ENCODE peak calls at places on chromosomes 5 and 9, in five cellular contexts. One of them, this sample, is unnamed.

GRCh38 chr9:3751125-3751758 is 225.4 kb upstream of the RFX3 start:
- DNase-seq in brain microvascular endothelial cell: no peak
- DNase-seq in cardiac fibroblast: peak
- DNase-seq in effector memory CD4-positive, alpha-beta T cell: no peak
- DNase-seq in astrocyte of the spinal cord: peak
- DNase-seq in this sample: no peak

GRCh38 chr9:5879419-5880181 is 11.1 kb upstream of the MLANA start:
- DNase-seq in brain microvascular endothelial cell: peak
- DNase-seq in astrocyte of the spinal cord: peak
- DNase-seq in cardiac fibroblast: peak
- DNase-seq in effector memory CD4-positive, alpha-beta T cell: no peak
- DNase-seq in this sample: no peak

GRCh38 chr5:146359836-146360235 is 21.2 kb downstream of the POU4F3 start:
- DNase-seq in effector memory CD4-positive, alpha-beta T cell: no peak
- DNase-seq in brain microvascular endothelial cell: no peak
- DNase-seq in cardiac fibroblast: no peak
- DNase-seq in astrocyte of the spinal cord: no peak
- DNase-seq in this sample: no peak

GRCh38 chr5:93956006-93956405 is 214.6 kb upstream of the POU5F2 start:
- DNase-seq in effector memory CD4-positive, alpha-beta T cell: no peak
- DNase-seq in astrocyte of the spinal cord: no peak
- DNase-seq in brain microvascular endothelial cell: no peak
- DNase-seq in cardiac fibroblast: no peak
- DNase-seq in this sample: no peak

GRCh38 chr9:277595-278330 is 63.1 kb downstream of the DOCK8 start:
- DNase-seq in astrocyte of the spinal cord: no peak
- DNase-seq in cardiac fibroblast: no peak
- DNase-seq in brain microvascular endothelial cell: no peak
- DNase-seq in effector memory CD4-positive, alpha-beta T cell: no peak
- DNase-seq in this sample: peak

GRCh38 chr5:65480306-65480865 is 1.3 kb downstream of the ADAMTS6 start:
- DNase-seq in cardiac fibroblast: peak
- DNase-seq in effector memory CD4-positive, alpha-beta T cell: no peak
- DNase-seq in brain microvascular endothelial cell: peak
- DNase-seq in astrocyte of the spinal cord: peak
- DNase-seq in this sample: peak

GRCh38 chr9:38707885-38708640 is 11.9 kb downstream of the FAM240B start:
- DNase-seq in astrocyte of the spinal cord: no peak
- DNase-seq in effector memory CD4-positive, alpha-beta T cell: no peak
- DNase-seq in brain microvascular endothelial cell: no peak
- DNase-seq in cardiac fibroblast: no peak
- DNase-seq in this sample: no peak

GRCh38 chr9:108953983-108954574 is 19.9 kb downstream of the ABITRAM start:
- DNase-seq in brain microvascular endothelial cell: peak
- DNase-seq in cardiac fibroblast: peak
- DNase-seq in effector memory CD4-positive, alpha-beta T cell: no peak
- DNase-seq in astrocyte of the spinal cord: peak
- DNase-seq in this sample: peak

GRCh38 chr5:179225387-179225786 is 119.9 kb downstream of the ADAMTS2 start:
- DNase-seq in astrocyte of the spinal cord: no peak
- DNase-seq in effector memory CD4-positive, alpha-beta T cell: no peak
- DNase-seq in brain microvascular endothelial cell: no peak
- DNase-seq in cardiac fibroblast: no peak
- DNase-seq in this sample: no peak

GRCh38 chr5:35205186-35205585 is 25.1 kb downstream of the PRLR start:
- DNase-seq in effector memory CD4-positive, alpha-beta T cell: no peak
- DNase-seq in cardiac fibroblast: peak
- DNase-seq in astrocyte of the spinal cord: no peak
- DNase-seq in brain microvascular endothelial cell: no peak
- DNase-seq in this sample: no peak

GRCh38 chr5:138110266-138110963 is 26.6 kb downstream of the WNT8A start:
- DNase-seq in brain microvascular endothelial cell: no peak
- DNase-seq in effector memory CD4-positive, alpha-beta T cell: no peak
- DNase-seq in cardiac fibroblast: no peak
- DNase-seq in astrocyte of the spinal cord: no peak
- DNase-seq in this sample: no peak

GRCh38 chr9:133951265-133951664 is 40.9 kb downstream of the VAV2 start:
- DNase-seq in astrocyte of the spinal cord: no peak
- DNase-seq in brain microvascular endothelial cell: no peak
- DNase-seq in effector memory CD4-positive, alpha-beta T cell: no peak
- DNase-seq in cardiac fibroblast: no peak
- DNase-seq in this sample: no peak

GRCh38 chr5:157492886-157493285 is 32.9 kb downstream of the NIPAL4 start:
- DNase-seq in cardiac fibroblast: no peak
- DNase-seq in effector memory CD4-positive, alpha-beta T cell: no peak
- DNase-seq in astrocyte of the spinal cord: no peak
- DNase-seq in brain microvascular endothelial cell: no peak
- DNase-seq in this sample: no peak

GRCh38 chr5:33120671-33121070 is 320.1 kb upstream of the TARS1 start:
- DNase-seq in brain microvascular endothelial cell: peak
- DNase-seq in effector memory CD4-positive, alpha-beta T cell: no peak
- DNase-seq in astrocyte of the spinal cord: peak
- DNase-seq in cardiac fibroblast: peak
- DNase-seq in this sample: no peak

GRCh38 chr5:172798422-172799215 is 27.6 kb upstream of the DUSP1 start:
- DNase-seq in cardiac fibroblast: peak
- DNase-seq in effector memory CD4-positive, alpha-beta T cell: no peak
- DNase-seq in brain microvascular endothelial cell: peak
- DNase-seq in astrocyte of the spinal cord: peak
- DNase-seq in this sample: no peak

GRCh38 chr5:118882666-118883065 is 105.7 kb downstream of the DTWD2 start:
- DNase-seq in astrocyte of the spinal cord: no peak
- DNase-seq in cardiac fibroblast: no peak
- DNase-seq in brain microvascular endothelial cell: no peak
- DNase-seq in effector memory CD4-positive, alpha-beta T cell: no peak
- DNase-seq in this sample: no peak

GRCh38 chr5:55920784-55921183 is 69.6 kb downstream of the IL31RA start:
- DNase-seq in cardiac fibroblast: peak
- DNase-seq in brain microvascular endothelial cell: peak
- DNase-seq in astrocyte of the spinal cord: no peak
- DNase-seq in effector memory CD4-positive, alpha-beta T cell: no peak
- DNase-seq in this sample: no peak

GRCh38 chr5:80369521-80369920 is 38.3 kb upstream of the ZFYVE16 start:
- DNase-seq in cardiac fibroblast: no peak
- DNase-seq in astrocyte of the spinal cord: no peak
- DNase-seq in brain microvascular endothelial cell: no peak
- DNase-seq in effector memory CD4-positive, alpha-beta T cell: no peak
- DNase-seq in this sample: no peak

GRCh38 chr9:120541921-120542320 is 38.0 kb downstream of the CDK5RAP2 start:
- DNase-seq in effector memory CD4-positive, alpha-beta T cell: no peak
- DNase-seq in astrocyte of the spinal cord: no peak
- DNase-seq in cardiac fibroblast: no peak
- DNase-seq in brain microvascular endothelial cell: no peak
- DNase-seq in this sample: no peak

GRCh38 chr5:32445831-32446614 is 1.5 kb upstream of the ZFR start:
- DNase-seq in brain microvascular endothelial cell: no peak
- DNase-seq in effector memory CD4-positive, alpha-beta T cell: no peak
- DNase-seq in cardiac fibroblast: no peak
- DNase-seq in astrocyte of the spinal cord: no peak
- DNase-seq in this sample: no peak

GRCh38 chr9:14180077-14180941 is 133.6 kb downstream of the NFIB start:
- DNase-seq in astrocyte of the spinal cord: no peak
- DNase-seq in cardiac fibroblast: no peak
- DNase-seq in effector memory CD4-positive, alpha-beta T cell: no peak
- DNase-seq in brain microvascular endothelial cell: no peak
- DNase-seq in this sample: no peak

GRCh38 chr9:115672477-115673316 is 480.9 kb upstream of the PAPPA start:
- DNase-seq in effector memory CD4-positive, alpha-beta T cell: no peak
- DNase-seq in brain microvascular endothelial cell: peak
- DNase-seq in astrocyte of the spinal cord: peak
- DNase-seq in cardiac fibroblast: peak
- DNase-seq in this sample: no peak

GRCh38 chr5:10423009-10423408 is 18.7 kb upstream of the ROPN1L start:
- DNase-seq in brain microvascular endothelial cell: no peak
- DNase-seq in effector memory CD4-positive, alpha-beta T cell: no peak
- DNase-seq in astrocyte of the spinal cord: no peak
- DNase-seq in cardiac fibroblast: no peak
- DNase-seq in this sample: no peak

GRCh38 chr5:16749626-16750025 is 132.8 kb upstream of the RETREG1 start:
- DNase-seq in effector memory CD4-positive, alpha-beta T cell: no peak
- DNase-seq in brain microvascular endothelial cell: no peak
- DNase-seq in astrocyte of the spinal cord: no peak
- DNase-seq in cardiac fibroblast: no peak
- DNase-seq in this sample: no peak

GRCh38 chr9:130961511-130962300 is 22.7 kb upstream of the FIBCD1 start:
- DNase-seq in effector memory CD4-positive, alpha-beta T cell: no peak
- DNase-seq in cardiac fibroblast: no peak
- DNase-seq in astrocyte of the spinal cord: no peak
- DNase-seq in brain microvascular endothelial cell: no peak
- DNase-seq in this sample: no peak

GRCh38 chr9:130960522-130961378 is 21.7 kb upstream of the FIBCD1 start:
- DNase-seq in effector memory CD4-positive, alpha-beta T cell: no peak
- DNase-seq in brain microvascular endothelial cell: no peak
- DNase-seq in cardiac fibroblast: no peak
- DNase-seq in astrocyte of the spinal cord: no peak
- DNase-seq in this sample: no peak

GRCh38 chr9:130963916-130964315 is 24.9 kb upstream of the FIBCD1 start:
- DNase-seq in brain microvascular endothelial cell: no peak
- DNase-seq in cardiac fibroblast: no peak
- DNase-seq in astrocyte of the spinal cord: no peak
- DNase-seq in effector memory CD4-positive, alpha-beta T cell: no peak
- DNase-seq in this sample: no peak

GRCh38 chr9:130963337-130963908 is 24.4 kb upstream of the FIBCD1 start:
- DNase-seq in brain microvascular endothelial cell: no peak
- DNase-seq in effector memory CD4-positive, alpha-beta T cell: no peak
- DNase-seq in astrocyte of the spinal cord: no peak
- DNase-seq in cardiac fibroblast: no peak
- DNase-seq in this sample: no peak

GRCh38 chr9:130962418-130963316 is 23.6 kb upstream of the FIBCD1 start:
- DNase-seq in effector memory CD4-positive, alpha-beta T cell: no peak
- DNase-seq in cardiac fibroblast: peak
- DNase-seq in astrocyte of the spinal cord: peak
- DNase-seq in brain microvascular endothelial cell: peak
- DNase-seq in this sample: no peak
- H3K4me3 ChIP-seq in effector memory CD4-positive, alpha-beta T cell: no peak
- H3K4me3 ChIP-seq in cardiac fibroblast: no peak
- H3K4me3 ChIP-seq in astrocyte of the spinal cord: no peak
- H3K4me3 ChIP-seq in brain microvascular endothelial cell: no peak
- H3K4me3 ChIP-seq in this sample: no peak

GRCh38 chr5:158543539-158544387 is 556.0 kb downstream of the EBF1 start:
- DNase-seq in brain microvascular endothelial cell: peak
- DNase-seq in astrocyte of the spinal cord: peak
- DNase-seq in effector memory CD4-positive, alpha-beta T cell: no peak
- DNase-seq in cardiac fibroblast: peak
- DNase-seq in this sample: no peak

GRCh38 chr5:158534203-158534602 is 565.5 kb downstream of the EBF1 start:
- DNase-seq in effector memory CD4-positive, alpha-beta T cell: no peak
- DNase-seq in cardiac fibroblast: no peak
- DNase-seq in astrocyte of the spinal cord: no peak
- DNase-seq in brain microvascular endothelial cell: no peak
- DNase-seq in this sample: no peak

GRCh38 chr5:158541535-158541934 is 558.2 kb downstream of the EBF1 start:
- DNase-seq in effector memory CD4-positive, alpha-beta T cell: no peak
- DNase-seq in brain microvascular endothelial cell: no peak
- DNase-seq in cardiac fibroblast: no peak
- DNase-seq in astrocyte of the spinal cord: no peak
- DNase-seq in this sample: no peak

GRCh38 chr5:158537343-158537742 is 562.4 kb downstream of the EBF1 start:
- DNase-seq in brain microvascular endothelial cell: no peak
- DNase-seq in cardiac fibroblast: no peak
- DNase-seq in effector memory CD4-positive, alpha-beta T cell: no peak
- DNase-seq in astrocyte of the spinal cord: no peak
- DNase-seq in this sample: no peak

DNA sequence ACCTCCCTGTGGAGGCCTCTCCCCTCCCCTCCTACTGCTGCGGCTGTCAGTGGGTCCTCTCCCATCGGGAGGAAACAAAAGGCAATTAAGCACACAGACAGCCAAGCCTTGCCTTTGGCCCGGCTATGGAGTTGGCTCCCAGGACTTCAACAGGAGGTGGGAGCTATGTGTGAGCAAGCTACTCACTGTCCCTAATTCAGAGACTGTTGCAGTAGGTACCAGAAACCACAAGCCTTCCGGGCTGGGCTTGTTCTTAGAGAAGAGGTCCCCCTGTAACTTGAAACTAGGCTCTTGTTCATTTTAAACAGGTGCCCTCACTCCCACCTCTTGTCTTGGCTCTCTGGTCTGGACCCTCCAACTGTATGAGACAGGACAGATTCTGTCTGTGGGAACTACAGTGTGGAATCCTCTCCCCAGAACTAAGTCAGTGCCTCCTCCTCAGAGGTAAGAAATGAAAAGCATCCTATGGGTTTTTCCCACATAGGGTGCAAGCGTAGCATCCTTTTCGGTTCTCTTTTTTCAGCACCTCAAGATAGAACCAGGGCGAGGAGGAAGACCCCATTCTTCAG is 561.1 kb downstream of the EBF1 start:
- DNase-seq in cardiac fibroblast: no peak
- DNase-seq in astrocyte of the spinal cord: no peak
- DNase-seq in effector memory CD4-positive, alpha-beta T cell: no peak
- DNase-seq in brain microvascular endothelial cell: no peak
- DNase-seq in this sample: no peak
- H3K4me3 ChIP-seq in cardiac fibroblast: no peak
- H3K4me3 ChIP-seq in astrocyte of the spinal cord: no peak
- H3K4me3 ChIP-seq in effector memory CD4-positive, alpha-beta T cell: no peak
- H3K4me3 ChIP-seq in brain microvascular endothelial cell: no peak
- H3K4me3 ChIP-seq in this sample: no peak

GRCh38 chr9:137459147-137459600 is at the start of gene NSMF:
- DNase-seq in cardiac fibroblast: peak
- DNase-seq in brain microvascular endothelial cell: peak
- DNase-seq in effector memory CD4-positive, alpha-beta T cell: peak
- DNase-seq in astrocyte of the spinal cord: peak
- DNase-seq in this sample: peak
- H3K4me3 ChIP-seq in cardiac fibroblast: peak
- H3K4me3 ChIP-seq in brain microvascular endothelial cell: peak
- H3K4me3 ChIP-seq in effector memory CD4-positive, alpha-beta T cell: peak
- H3K4me3 ChIP-seq in astrocyte of the spinal cord: peak
- H3K4me3 ChIP-seq in this sample: peak

GRCh38 chr9:81777514-81777913 is 88.2 kb upstream of the TLE1 start:
- DNase-seq in cardiac fibroblast: no peak
- DNase-seq in brain microvascular endothelial cell: no peak
- DNase-seq in effector memory CD4-positive, alpha-beta T cell: no peak
- DNase-seq in astrocyte of the spinal cord: no peak
- DNase-seq in this sample: no peak
- H3K4me3 ChIP-seq in cardiac fibroblast: no peak
- H3K4me3 ChIP-seq in brain microvascular endothelial cell: no peak
- H3K4me3 ChIP-seq in effector memory CD4-positive, alpha-beta T cell: no peak
- H3K4me3 ChIP-seq in astrocyte of the spinal cord: no peak
- H3K4me3 ChIP-seq in this sample: no peak

GRCh38 chr5:154794525-154795234 is 39.5 kb downstream of the LARP1 start:
- DNase-seq in brain microvascular endothelial cell: peak
- DNase-seq in cardiac fibroblast: peak
- DNase-seq in astrocyte of the spinal cord: peak
- DNase-seq in effector memory CD4-positive, alpha-beta T cell: no peak
- DNase-seq in this sample: no peak
- H3K4me3 ChIP-seq in brain microvascular endothelial cell: no peak
- H3K4me3 ChIP-seq in cardiac fibroblast: no peak
- H3K4me3 ChIP-seq in astrocyte of the spinal cord: no peak
- H3K4me3 ChIP-seq in effector memory CD4-positive, alpha-beta T cell: no peak
- H3K4me3 ChIP-seq in this sample: no peak

GRCh38 chr5:26482817-26483375 is 555.5 kb downstream of the CDH9 start:
- DNase-seq in effector memory CD4-positive, alpha-beta T cell: no peak
- DNase-seq in astrocyte of the spinal cord: peak
- DNase-seq in cardiac fibroblast: peak
- DNase-seq in brain microvascular endothelial cell: peak
- DNase-seq in this sample: no peak
- H3K4me3 ChIP-seq in effector memory CD4-positive, alpha-beta T cell: no peak
- H3K4me3 ChIP-seq in astrocyte of the spinal cord: no peak
- H3K4me3 ChIP-seq in cardiac fibroblast: no peak
- H3K4me3 ChIP-seq in brain microvascular endothelial cell: no peak
- H3K4me3 ChIP-seq in this sample: no peak